ENCODE peak calls at places on chromosome 9, in ten cellular contexts. N is T-helper 9 cell; G is Daoy; Z is activated effector memory CD4-positive, alpha-beta T cell treated with Interleukin-2 at 50 U/mL for 16 hours; F is AG10803; I is T-cell; V is stimulated activated CD4-positive, alpha-beta T cell treated with anti-CD3 and anti-CD28 coated beads, Interleukin-2, amount 100 ng/mL, for 48 hours; Q is small intestine; C is NCI-H1105 treated with DMSO at 0.1 percent for 48 hours; O is NCI-H2081. S is an unnamed sample.

GRCh38 chr9:91948423-91949292 is 1.4 kb downstream of the ROR2 start:
- DNase-seq in N (no peak), G (peak), Z (no peak), F (no peak), I (no peak), V (peak), Q (peak), C (peak), O (peak), S (no peak)

GRCh38 chr9:125525846-125526619 is 181.0 kb downstream of the MAPKAP1 start:
- DNase-seq in N (no peak), G (no peak), Z (no peak), F (peak), I (no peak), V (no peak), Q (no peak), C (no peak), O (no peak), S (no peak)

GRCh38 chr9:19087601-19088000 is 15.1 kb downstream of the HAUS6 start:
- DNase-seq in N (no peak), G (peak), Z (no peak), F (no peak), I (no peak), V (no peak), Q (peak), C (no peak), O (no peak), S (no peak)

GRCh38 chr9:130304643-130305042 is 39.1 kb downstream of the HMCN2 start:
- DNase-seq in N (no peak), G (no peak), Z (no peak), F (no peak), I (no peak), V (no peak), Q (no peak), C (no peak), O (no peak), S (no peak)

GRCh38 chr9:127021664-127022337 is 100.6 kb downstream of the ANGPTL2 start:
- DNase-seq in N (no peak), G (peak), Z (no peak), F (peak), I (no peak), V (no peak), Q (no peak), C (no peak), O (peak), S (no peak)

GRCh38 chr9:116813029-116813295 is 125.9 kb downstream of the TRIM32 start:
- DNase-seq in N (no peak), G (no peak), Z (no peak), F (no peak), I (no peak), V (no peak), Q (no peak), C (no peak), O (no peak), S (no peak)

GRCh38 chr9:94719878-94720277 is 6.6 kb upstream of the AOPEP start:
- DNase-seq in N (no peak), G (peak), Z (no peak), F (no peak), I (no peak), V (no peak), Q (no peak), C (no peak), O (no peak), S (no peak)

GRCh38 chr9:126715382-126715781 is 89.5 kb upstream of the ZBTB43 start:
- DNase-seq in N (no peak), G (no peak), Z (no peak), F (no peak), I (no peak), V (no peak), Q (no peak), C (no peak), O (no peak), S (no peak)

GRCh38 chr9:116990592-116990991 is 303.5 kb downstream of the TRIM32 start:
- DNase-seq in N (no peak), G (no peak), Z (no peak), F (no peak), I (no peak), V (no peak), Q (no peak), C (no peak), O (no peak), S (no peak)

GRCh38 chr9:77019810-77020437 is 469 bp downstream of the FOXB2 start:
- DNase-seq in N (no peak), G (peak), Z (no peak), F (no peak), I (no peak), V (no peak), Q (no peak), C (no peak), O (no peak), S (no peak)

GRCh38 chr9:132181796-132182521 is 20.1 kb downstream of the NTNG2 start:
- DNase-seq in N (no peak), G (no peak), Z (no peak), F (peak), I (no peak), V (no peak), Q (no peak), C (peak), O (peak), S (no peak)

GRCh38 chr9:751137-752051 is 90.1 kb upstream of the DMRT1 start:
- DNase-seq in N (no peak), G (peak), Z (no peak), F (peak), I (no peak), V (no peak), Q (no peak), C (no peak), O (no peak), S (no peak)

GRCh38 chr9:107175826-107176500 is 107.1 kb upstream of the RAD23B start:
- DNase-seq in N (no peak), G (no peak), Z (no peak), F (peak), I (no peak), V (no peak), Q (no peak), C (no peak), O (no peak), S (no peak)

GRCh38 chr9:87873607-87874319 is 8.9 kb upstream of the SPATA31E1 start:
- DNase-seq in N (no peak), G (no peak), Z (no peak), F (no peak), I (no peak), V (no peak), Q (peak), C (no peak), O (no peak), S (no peak)

GRCh38 chr9:116978155-116978554 is 291.1 kb downstream of the TRIM32 start:
- DNase-seq in N (no peak), G (peak), Z (no peak), F (no peak), I (no peak), V (no peak), Q (no peak), C (no peak), O (no peak), S (no peak)

GRCh38 chr9:130193531-130194405 is 21.6 kb downstream of the NCS1 start:
- DNase-seq in N (no peak), G (no peak), Z (no peak), F (no peak), I (no peak), V (no peak), Q (no peak), C (no peak), O (no peak), S (no peak)

GRCh38 chr9:133521122-133522072 is 3.4 kb downstream of the MYMK start:
- DNase-seq in N (no peak), G (no peak), Z (no peak), F (no peak), I (no peak), V (no peak), Q (no peak), C (no peak), O (no peak), S (no peak)

GRCh38 chr9:127158995-127159801 is 36.8 kb upstream of the ANGPTL2 start:
- DNase-seq in N (no peak), G (peak), Z (no peak), F (peak), I (no peak), V (no peak), Q (peak), C (no peak), O (no peak), S (no peak)

GRCh38 chr9:15977438-15977837 is 424.6 kb downstream of the CCDC171 start:
- DNase-seq in N (no peak), G (no peak), Z (no peak), F (no peak), I (no peak), V (no peak), Q (no peak), C (no peak), O (peak), S (no peak)

GRCh38 chr9:76023715-76024195 is 133.3 kb downstream of the PCSK5 start:
- DNase-seq in N (peak), G (peak), Z (peak), F (no peak), I (peak), V (no peak), Q (no peak), C (no peak), O (no peak), S (no peak)

GRCh38 chr9:86349271-86349670 is 4.9 kb downstream of the TUT7 start:
- DNase-seq in N (no peak), G (no peak), Z (no peak), F (peak), I (no peak), V (no peak), Q (no peak), C (no peak), O (no peak), S (no peak)

GRCh38 chr9:108259917-108260675 is 595.7 kb downstream of the ACTL7B start:
- DNase-seq in N (no peak), G (no peak), Z (no peak), F (no peak), I (no peak), V (no peak), Q (no peak), C (no peak), O (no peak), S (no peak)

GRCh38 chr9:82560457-82560904 is 502.5 kb downstream of the RASEF start:
- DNase-seq in N (no peak), G (no peak), Z (no peak), F (no peak), I (no peak), V (no peak), Q (peak), C (peak), O (peak), S (no peak)

GRCh38 chr9:29769019-29769418 is 2195.7 kb upstream of the C9orf72 start:
- DNase-seq in N (no peak), G (no peak), Z (no peak), F (no peak), I (no peak), V (no peak), Q (no peak), C (no peak), O (no peak), S (no peak)

GRCh38 chr9:105302728-105303127 is 58.3 kb downstream of the SLC44A1 start:
- DNase-seq in N (no peak), G (no peak), Z (no peak), F (no peak), I (no peak), V (no peak), Q (no peak), C (no peak), O (no peak), S (no peak)

GRCh38 chr9:124652203-124652992 is 118.7 kb downstream of the NR6A1 start:
- DNase-seq in N (no peak), G (peak), Z (no peak), F (peak), I (no peak), V (no peak), Q (peak), C (no peak), O (no peak), S (no peak)

GRCh38 chr9:34611251-34611810 is 566 bp downstream of the RPP25L start:
- DNase-seq in N (no peak), G (no peak), Z (no peak), F (no peak), I (no peak), V (no peak), Q (peak), C (no peak), O (no peak), S (no peak)

GRCh38 chr9:470041-470781 is 255.5 kb downstream of the DOCK8 start:
- DNase-seq in N (peak), G (peak), Z (peak), F (peak), I (peak), V (peak), Q (peak), C (peak), O (peak), S (peak)

GRCh38 chr9:136015656-136016055 is 54.5 kb upstream of the UBAC1 start:
- DNase-seq in N (no peak), G (no peak), Z (no peak), F (no peak), I (no peak), V (no peak), Q (no peak), C (no peak), O (no peak), S (no peak)

GRCh38 chr9:88972401-88972800 is 18.9 kb upstream of the S1PR3 start:
- DNase-seq in N (no peak), G (no peak), Z (no peak), F (no peak), I (no peak), V (no peak), Q (no peak), C (no peak), O (no peak), S (no peak)

GRCh38 chr9:100125913-100126312 is 26.9 kb downstream of the INVS start:
- DNase-seq in N (no peak), G (no peak), Z (no peak), F (no peak), I (no peak), V (no peak), Q (no peak), C (no peak), O (no peak), S (no peak)

GRCh38 chr9:16363916-16364315 is 506.6 kb downstream of the BNC2 start:
- DNase-seq in N (no peak), G (no peak), Z (no peak), F (no peak), I (no peak), V (no peak), Q (no peak), C (no peak), O (no peak), S (no peak)

GRCh38 chr9:121807918-121808278 is 156.5 kb downstream of the DAB2IP start:
- DNase-seq in N (no peak), G (no peak), Z (no peak), F (no peak), I (no peak), V (no peak), Q (no peak), C (no peak), O (peak), S (no peak)